ENCODE peak calls at places on chromosomes 16 and 17, in five cellular contexts. I, V, B, R and G are unnamed samples.

GRCh38 chr17:1354022-1354421 is 46.0 kb downstream of the YWHAE start:
- DNase-seq in V (no peak), I (no peak), R (no peak), B (no peak), G (no peak)

GRCh38 chr16:62477796-62478195 is 441.6 kb upstream of the CDH8 start:
- DNase-seq in I (no peak), B (no peak), R (no peak), V (no peak), G (no peak)

GRCh38 chr17:48997103-48997826 is at the start of gene IGF2BP1:
- DNase-seq in B (no peak), R (peak; percentile 56), I (no peak), V (peak; percentile 52), G (no peak)

GRCh38 chr16:84177740-84178070 is 9.2 kb downstream of the TAF1C start:
- DNase-seq in B (no peak), V (peak; percentile 27), I (no peak), R (peak; percentile 39), G (peak; percentile 32)

GRCh38 chr17:65259281-65259680 is 122.1 kb downstream of the RGS9 start:
- DNase-seq in V (no peak), B (no peak), I (no peak), R (no peak), G (no peak)

GRCh38 chr16:78249056-78249455 is 149.6 kb downstream of the WWOX start:
- DNase-seq in V (no peak), R (no peak), B (no peak), I (peak; percentile 47), G (no peak)

GRCh38 chr17:36703860-36704266 is 102.5 kb downstream of the MRM1 start:
- DNase-seq in R (peak; percentile 22), I (no peak), V (peak; percentile 66), B (no peak), G (no peak)

GRCh38 chr17:52140601-52141000 is 17.9 kb downstream of the CA10 start:
- DNase-seq in V (no peak), B (no peak), I (no peak), R (no peak), G (no peak)

GRCh38 chr17:59496178-59496577 is 69.2 kb upstream of the DHX40 start:
- DNase-seq in R (no peak), I (no peak), B (no peak), V (no peak), G (no peak)

GRCh38 chr17:63476857-63477470 is at the start of gene ACE:
- DNase-seq in B (no peak), R (no peak), I (peak; percentile 22), V (peak; percentile 60), G (no peak)

GRCh38 chr17:38455288-38455915 is 27.1 kb downstream of the ARHGAP23 start:
- DNase-seq in R (no peak), B (no peak), I (no peak), V (no peak), G (no peak)

GRCh38 chr16:30784215-30784614 is 2.8 kb downstream of the ZNF629 start:
- DNase-seq in V (no peak), I (no peak), B (no peak), R (no peak), G (no peak)

GRCh38 chr17:7816926-7817642 is 16.9 kb upstream of the KDM6B start:
- DNase-seq in I (no peak), V (no peak), R (no peak), B (no peak), G (no peak)

GRCh38 chr17:63337579-63337978 is 108.5 kb downstream of the CYB561 start:
- DNase-seq in I (no peak), B (no peak), R (no peak), V (no peak), G (no peak)

GRCh38 chr17:74737299-74738050 is 419 bp downstream of the RAB37 start:
- DNase-seq in V (peak; percentile 60), R (peak; percentile 39), B (no peak), I (no peak), G (peak; percentile 22)

GRCh38 chr17:79836952-79837887 is 2.0 kb downstream of the CBX4 start:
- DNase-seq in B (peak; percentile 93), V (peak; percentile 76), R (peak; percentile 84), I (no peak), G (peak; percentile 54)